ENCODE peak calls at places on chromosomes 3 and 15, in ten cellular contexts. X is HCT116; E is left cardiac atrium; W is activated CD8-positive, alpha-beta memory T cell treated with anti-CD3 and anti-CD28 coated beads, Interleukin-2, amount 10 ng/mL, durations not matched to agents 7 days and 5 days; K is activated T-helper 17 cell treated with anti-CD3 and anti-CD28 coated beads, Interleukin-2, amount 50 U/mL, for 72 hours; V is aorta; T is CD4-positive, CD25-positive, alpha-beta regulatory T cell; G is sciatic nerve; Q is T-helper 17 cell; Z is pancreas. A is an unnamed sample.

GRCh38 chr3:52423214-52423613 is 21.7 kb downstream of the SEMA3G start:
- ATAC-seq in T (no peak), G (peak), Q (no peak), V (no peak), X (no peak), W (no peak), K (no peak), E (peak), Z (no peak), A (peak)

GRCh38 chr3:81308296-81308695 is 453.1 kb downstream of the GBE1 start:
- ATAC-seq in X (no peak), Z (no peak), V (no peak), W (no peak), G (no peak), K (no peak), Q (no peak), T (no peak), E (no peak), A (no peak)

GRCh38 chr3:141051641-141052569 is 758 bp downstream of the SPSB4 start:
- ATAC-seq in Z (peak), T (no peak), Q (no peak), X (no peak), W (no peak), V (peak), K (no peak), E (peak), G (peak), A (no peak)

GRCh38 chr15:85545185-85545584 is 164.8 kb downstream of the AKAP13 start:
- ATAC-seq in G (peak), X (no peak), E (peak), K (no peak), Q (no peak), Z (no peak), W (no peak), V (peak), T (no peak), A (no peak)

GRCh38 chr15:36688310-36689102 is 109.1 kb downstream of the CDIN1 start:
- ATAC-seq in Z (no peak), X (no peak), K (no peak), Q (no peak), V (no peak), W (no peak), T (no peak), E (no peak), G (no peak), A (peak)

GRCh38 chr15:45653702-45654424 is 19.0 kb downstream of the SQOR start:
- ATAC-seq in Q (no peak), E (peak), K (no peak), Z (no peak), T (no peak), V (no peak), W (no peak), G (peak), X (no peak), A (no peak)

GRCh38 chr15:57044072-57044702 is 125.7 kb downstream of the TCF12 start:
- ATAC-seq in G (no peak), Z (no peak), T (no peak), K (no peak), Q (no peak), X (no peak), E (no peak), W (no peak), V (no peak), A (no peak)

GRCh38 chr3:69900331-69900730 is 99.2 kb upstream of the SAMMSON start:
- ATAC-seq in W (no peak), E (no peak), V (no peak), G (no peak), X (no peak), K (no peak), Q (no peak), Z (no peak), T (no peak), A (no peak)